ENCODE peak calls at places on chromosomes 1 and 21, in ten cellular contexts. One of them, this sample, is unnamed.

GRCh38 chr1:18861082-18861481 is 1.6 kb upstream of the TAS1R2 start:
- DNase-seq in fibroblast of pulmonary artery: no peak
- DNase-seq in C1 segment of cervical spinal cord: no peak
- DNase-seq in NCI-H69: no peak
- DNase-seq in activated naive CD8-positive, alpha-beta T cell treated with anti-CD3 and anti-CD28 coated beads, Interleukin-2, amount 50 U/mL, for 24 hours: no peak
- DNase-seq in NCI-H2081: no peak
- DNase-seq in left ventricle myocardium inferior: no peak
- DNase-seq in endothelial cell: no peak
- DNase-seq in HT-29: no peak
- DNase-seq in left ventricle myocardium superior: no peak
- DNase-seq in this sample: no peak

GRCh38 chr1:20402585-20403422 is 83.2 kb downstream of the CAMK2N1 start:
- DNase-seq in NCI-H69: peak; percentile 69
- DNase-seq in activated naive CD8-positive, alpha-beta T cell treated with anti-CD3 and anti-CD28 coated beads, Interleukin-2, amount 50 U/mL, for 24 hours: no peak
- DNase-seq in NCI-H2081: no peak
- DNase-seq in left ventricle myocardium inferior: no peak
- DNase-seq in HT-29: no peak
- DNase-seq in fibroblast of pulmonary artery: no peak
- DNase-seq in endothelial cell: no peak
- DNase-seq in left ventricle myocardium superior: no peak
- DNase-seq in C1 segment of cervical spinal cord: no peak
- DNase-seq in this sample: no peak

GRCh38 chr1:84492726-84493125 is 13.5 kb upstream of the SPATA1 start:
- DNase-seq in C1 segment of cervical spinal cord: no peak
- DNase-seq in NCI-H69: no peak
- DNase-seq in endothelial cell: no peak
- DNase-seq in HT-29: no peak
- DNase-seq in NCI-H2081: no peak
- DNase-seq in activated naive CD8-positive, alpha-beta T cell treated with anti-CD3 and anti-CD28 coated beads, Interleukin-2, amount 50 U/mL, for 24 hours: no peak
- DNase-seq in left ventricle myocardium inferior: no peak
- DNase-seq in fibroblast of pulmonary artery: no peak
- DNase-seq in left ventricle myocardium superior: no peak
- DNase-seq in this sample: no peak

GRCh38 chr21:35096959-35097358 is 47.9 kb upstream of the RUNX1 start:
- DNase-seq in left ventricle myocardium superior: no peak
- DNase-seq in fibroblast of pulmonary artery: no peak
- DNase-seq in activated naive CD8-positive, alpha-beta T cell treated with anti-CD3 and anti-CD28 coated beads, Interleukin-2, amount 50 U/mL, for 24 hours: no peak
- DNase-seq in NCI-H2081: no peak
- DNase-seq in endothelial cell: no peak
- DNase-seq in NCI-H69: no peak
- DNase-seq in HT-29: no peak
- DNase-seq in left ventricle myocardium inferior: no peak
- DNase-seq in C1 segment of cervical spinal cord: no peak
- DNase-seq in this sample: no peak

GRCh38 chr1:20141001-20141400 is 1.9 kb downstream of the PLA2G2F start:
- DNase-seq in left ventricle myocardium inferior: no peak
- DNase-seq in endothelial cell: no peak
- DNase-seq in activated naive CD8-positive, alpha-beta T cell treated with anti-CD3 and anti-CD28 coated beads, Interleukin-2, amount 50 U/mL, for 24 hours: no peak
- DNase-seq in NCI-H69: no peak
- DNase-seq in C1 segment of cervical spinal cord: no peak
- DNase-seq in NCI-H2081: no peak
- DNase-seq in left ventricle myocardium superior: no peak
- DNase-seq in fibroblast of pulmonary artery: no peak
- DNase-seq in HT-29: no peak
- DNase-seq in this sample: peak; percentile 19

GRCh38 chr1:77164434-77164944 is 54.7 kb downstream of the PIGK start:
- DNase-seq in left ventricle myocardium inferior: no peak
- DNase-seq in activated naive CD8-positive, alpha-beta T cell treated with anti-CD3 and anti-CD28 coated beads, Interleukin-2, amount 50 U/mL, for 24 hours: no peak
- DNase-seq in HT-29: no peak
- DNase-seq in endothelial cell: no peak
- DNase-seq in fibroblast of pulmonary artery: no peak
- DNase-seq in NCI-H69: no peak
- DNase-seq in NCI-H2081: no peak
- DNase-seq in C1 segment of cervical spinal cord: no peak
- DNase-seq in left ventricle myocardium superior: no peak
- DNase-seq in this sample: no peak

GRCh38 chr1:177431123-177431522 is 260.4 kb downstream of the BRINP2 start:
- DNase-seq in left ventricle myocardium inferior: no peak
- DNase-seq in HT-29: no peak
- DNase-seq in NCI-H69: no peak
- DNase-seq in fibroblast of pulmonary artery: no peak
- DNase-seq in activated naive CD8-positive, alpha-beta T cell treated with anti-CD3 and anti-CD28 coated beads, Interleukin-2, amount 50 U/mL, for 24 hours: no peak
- DNase-seq in endothelial cell: no peak
- DNase-seq in C1 segment of cervical spinal cord: no peak
- DNase-seq in left ventricle myocardium superior: no peak
- DNase-seq in NCI-H2081: no peak
- DNase-seq in this sample: no peak

GRCh38 chr1:16211824-16212223 is 628 bp downstream of the ARHGEF19 start:
- DNase-seq in NCI-H2081: no peak
- DNase-seq in C1 segment of cervical spinal cord: no peak
- DNase-seq in left ventricle myocardium inferior: no peak
- DNase-seq in endothelial cell: no peak
- DNase-seq in NCI-H69: no peak
- DNase-seq in left ventricle myocardium superior: peak; percentile 7
- DNase-seq in activated naive CD8-positive, alpha-beta T cell treated with anti-CD3 and anti-CD28 coated beads, Interleukin-2, amount 50 U/mL, for 24 hours: no peak
- DNase-seq in HT-29: no peak
- DNase-seq in fibroblast of pulmonary artery: no peak
- DNase-seq in this sample: no peak

GRCh38 chr1:67916439-67916886 is 83.2 kb upstream of the GNG12 start:
- DNase-seq in left ventricle myocardium superior: no peak
- DNase-seq in HT-29: no peak
- DNase-seq in activated naive CD8-positive, alpha-beta T cell treated with anti-CD3 and anti-CD28 coated beads, Interleukin-2, amount 50 U/mL, for 24 hours: no peak
- DNase-seq in endothelial cell: no peak
- DNase-seq in fibroblast of pulmonary artery: no peak
- DNase-seq in NCI-H69: no peak
- DNase-seq in left ventricle myocardium inferior: no peak
- DNase-seq in NCI-H2081: no peak
- DNase-seq in C1 segment of cervical spinal cord: no peak
- DNase-seq in this sample: no peak

This sample was measured in right lobe of liver.